ENCODE peak calls at places on chromosomes 7 and 10, in five cellular contexts. R is AG10803, B is fibroblast of the aortic adventitia, A is A549, H is gastrocnemius medialis. Z is an unnamed sample.

GRCh38 chr10:122990278-122990677 is 10.1 kb downstream of the PSTK start:
- DNase-seq in R (no peak), B (no peak), A (no peak), H (no peak), Z (no peak)

GRCh38 chr10:97454330-97455036 is 8.5 kb downstream of the ZDHHC16 start:
- DNase-seq in R (no peak), B (peak), A (no peak), H (no peak), Z (peak)

GRCh38 chr10:46304671-46305429 is 18.1 kb downstream of the ANTXRL start:
- DNase-seq in R (no peak), B (no peak), A (no peak), H (no peak), Z (no peak)

GRCh38 chr7:81625311-81625651 is 144.6 kb downstream of the HGF start:
- DNase-seq in R (no peak), B (no peak), A (no peak), H (no peak), Z (no peak)

GRCh38 chr10:43287056-43288007 is 20.5 kb upstream of the RASGEF1A start:
- DNase-seq in R (no peak), B (no peak), A (peak), H (no peak), Z (no peak)

GRCh38 chr10:96263684-96264083 is 7.7 kb downstream of the BLNK start:
- DNase-seq in R (no peak), B (no peak), A (no peak), H (no peak), Z (no peak)

GRCh38 chr7:106736508-106737201 is 75.7 kb upstream of the CCDC71L start:
- DNase-seq in R (peak), B (peak), A (peak), H (no peak), Z (peak)

GRCh38 chr7:104327963-104328307 is 468 bp upstream of the LHFPL3 start:
- DNase-seq in R (no peak), B (no peak), A (no peak), H (no peak), Z (no peak)

GRCh38 chr10:127899766-127900382 is 7.0 kb upstream of the PTPRE start:
- DNase-seq in R (no peak), B (no peak), A (no peak), H (no peak), Z (no peak)

GRCh38 chr10:3647074-3647473 is 137.9 kb downstream of the KLF6 start:
- DNase-seq in R (no peak), B (no peak), A (no peak), H (no peak), Z (no peak)

GRCh38 chr7:120955577-120956149 is 5.1 kb downstream of the ING3 start:
- DNase-seq in R (no peak), B (no peak), A (no peak), H (no peak), Z (no peak)

GRCh38 chr7:96563409-96563808 is 146.2 kb downstream of the SEM1 start:
- DNase-seq in R (no peak), B (no peak), A (no peak), H (no peak), Z (no peak)

GRCh38 chr10:22246680-22247391 is 29.0 kb upstream of the EBLN1 start:
- DNase-seq in R (peak), B (peak), A (peak), H (no peak), Z (peak)

GRCh38 chr7:34066968-34067367 is 161.6 kb downstream of the BMPER start:
- DNase-seq in R (no peak), B (no peak), A (no peak), H (no peak), Z (no peak)

GRCh38 chr7:22426463-22427121 is 69.6 kb upstream of the RAPGEF5 start:
- DNase-seq in R (no peak), B (no peak), A (no peak), H (no peak), Z (no peak)

GRCh38 chr7:150904342-150904909 is 52.1 kb downstream of the AOC1 start:
- DNase-seq in R (no peak), B (no peak), A (no peak), H (no peak), Z (no peak)

GRCh38 chr7:93092757-93093370 is 24.9 kb downstream of the SAMD9 start:
- DNase-seq in R (peak), B (peak), A (peak), H (no peak), Z (peak)

GRCh38 chr10:93813507-93814465 is 56.0 kb downstream of the LGI1 start:
- DNase-seq in R (peak), B (peak), A (peak), H (peak), Z (peak)

GRCh38 chr10:119251315-119251708 is 43.9 kb downstream of the GRK5 start:
- DNase-seq in R (peak), B (peak), A (no peak), H (no peak), Z (peak)

GRCh38 chr10:86107131-86107530 is 259.5 kb downstream of the GRID1 start:
- DNase-seq in R (no peak), B (no peak), A (no peak), H (no peak), Z (no peak)

GRCh38 chr7:143415696-143416095 is 7.0 kb upstream of the EPHA1 start:
- DNase-seq in R (no peak), B (peak), A (no peak), H (no peak), Z (no peak)

GRCh38 chr10:71065659-71066058 is 146.7 kb upstream of the UNC5B start:
- DNase-seq in R (no peak), B (no peak), A (peak), H (no peak), Z (no peak)

GRCh38 chr10:7351905-7352304 is 58.9 kb downstream of the SFMBT2 start:
- DNase-seq in R (no peak), B (no peak), A (no peak), H (no peak), Z (no peak)

GRCh38 chr10:113357688-113358306 is 195.1 kb upstream of the HABP2 start:
- DNase-seq in R (no peak), B (no peak), A (no peak), H (no peak), Z (no peak)

GRCh38 chr7:27082171-27082570 is 13.6 kb downstream of the HOXA1 start:
- DNase-seq in R (no peak), B (no peak), A (no peak), H (no peak), Z (no peak)

GRCh38 chr7:74039337-74039736 is 11.4 kb downstream of the ELN start:
- DNase-seq in R (no peak), B (no peak), A (no peak), H (peak), Z (no peak)

GRCh38 chr10:88949051-88949450 is 3.5 kb downstream of the ACTA2 start:
- DNase-seq in R (no peak), B (no peak), A (no peak), H (no peak), Z (no peak)

GRCh38 chr10:14751576-14752330 is 22.9 kb downstream of the FAM107B start:
- DNase-seq in R (peak), B (peak), A (no peak), H (peak), Z (peak)

GRCh38 chr7:55100172-55100961 is 81.5 kb downstream of the EGFR start:
- DNase-seq in R (no peak), B (peak), A (no peak), H (peak), Z (no peak)

GRCh38 chr10:119502618-119503155 is 39.8 kb downstream of the RGS10 start:
- DNase-seq in R (no peak), B (no peak), A (no peak), H (no peak), Z (no peak)

DNA sequence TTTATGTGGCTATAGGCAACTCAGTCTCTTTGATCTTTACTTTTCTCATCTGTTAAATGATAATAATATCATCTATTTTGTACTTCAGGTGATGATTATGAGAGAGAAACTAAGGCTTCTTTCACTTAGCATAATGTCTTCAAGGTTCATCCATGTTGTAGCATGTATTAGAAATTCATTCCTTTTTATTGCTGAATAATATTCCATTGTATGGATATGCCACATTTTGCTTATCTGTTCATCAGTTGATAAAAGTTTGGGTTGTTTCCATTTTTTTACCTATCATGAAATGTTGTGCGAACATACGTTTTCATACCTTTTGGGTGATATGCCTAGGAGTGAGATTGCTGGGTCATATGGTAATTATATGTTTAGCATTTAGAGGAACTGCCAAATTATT is 7.2 kb upstream of the CDK13 start:
- DNase-seq in R (no peak), B (no peak), A (no peak), H (no peak), Z (no peak)
- H3K4me3 ChIP-seq in R (no peak), B (no peak), A (no peak), H (no peak), Z (no peak)

GRCh38 chr10:29896053-29896452 is 163.3 kb downstream of the JCAD start:
- DNase-seq in R (peak), B (peak), A (no peak), H (no peak), Z (peak)

GRCh38 chr10:29897430-29897829 is 162.0 kb downstream of the JCAD start:
- DNase-seq in R (no peak), B (no peak), A (no peak), H (no peak), Z (no peak)

GRCh38 chr10:29897999-29898716 is 161.2 kb downstream of the JCAD start:
- DNase-seq in R (no peak), B (peak), A (no peak), H (no peak), Z (no peak)

GRCh38 chr10:29895436-29895835 is 163.9 kb downstream of the JCAD start:
- DNase-seq in R (peak), B (peak), A (no peak), H (peak), Z (peak)
- H3K4me3 ChIP-seq in R (peak), B (no peak), A (no peak), H (no peak), Z (no peak)

DNA sequence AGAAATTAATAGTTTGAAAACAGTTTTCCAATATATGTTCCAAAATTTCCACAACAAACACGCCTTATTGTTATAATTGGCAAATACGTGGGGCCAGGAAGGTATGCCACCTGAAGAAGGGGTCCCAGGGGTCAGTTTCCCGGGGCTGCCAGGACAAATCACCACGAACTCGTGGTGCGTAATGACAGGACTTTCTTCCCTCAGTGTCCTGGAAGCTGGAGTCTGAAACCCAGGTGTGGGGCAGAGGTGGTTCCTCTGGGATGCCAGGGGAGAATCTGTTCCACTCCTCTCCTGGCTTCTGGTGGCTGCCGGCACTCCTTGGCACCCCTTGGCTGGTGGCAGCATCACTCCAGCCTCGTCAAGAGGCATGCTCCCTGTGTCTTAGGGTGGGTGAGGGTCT is 56.7 kb downstream of the CHST15 start:
- DNase-seq in R (no peak), B (no peak), A (no peak), H (no peak), Z (no peak)
- H3K4me3 ChIP-seq in R (no peak), B (no peak), A (no peak), H (no peak), Z (no peak)

DNA sequence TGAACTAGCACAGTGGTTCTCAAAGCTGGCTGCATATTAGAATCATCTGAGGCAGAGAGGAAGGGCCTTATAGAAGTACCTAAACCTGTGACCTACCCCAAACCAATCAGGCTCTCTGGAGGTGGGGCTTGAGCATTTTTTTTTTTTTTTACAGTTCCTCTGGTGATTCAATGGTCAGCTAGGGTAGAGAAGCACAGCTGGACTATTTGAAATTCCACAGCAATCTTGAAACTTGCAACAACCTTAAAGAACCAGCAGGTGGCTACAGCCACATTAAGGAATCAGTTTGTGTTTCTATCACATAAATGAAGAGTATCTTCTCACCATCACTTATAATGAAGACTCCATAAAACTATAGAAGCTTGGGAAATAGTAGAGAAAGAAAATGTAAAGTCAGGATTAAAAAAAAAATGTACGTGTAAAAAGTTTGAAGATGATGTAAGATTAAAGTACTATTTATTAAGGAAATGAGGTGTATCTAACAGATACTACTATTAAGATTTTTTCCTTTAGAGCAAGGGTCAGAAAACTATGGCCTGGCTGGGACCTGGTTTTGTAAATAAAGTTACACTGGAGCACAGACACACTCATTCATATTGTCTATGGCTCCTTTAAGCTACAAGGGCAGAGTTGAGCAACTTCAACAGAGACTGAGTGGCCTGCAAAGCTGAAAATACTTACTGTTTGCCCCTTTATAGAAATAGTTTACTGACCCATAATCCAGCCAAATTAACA is 3.8 kb downstream of the RTKN2 start:
- DNase-seq in R (peak), B (peak), A (peak), H (no peak), Z (peak)
- H3K4me3 ChIP-seq in R (no peak), B (no peak), A (no peak), H (no peak), Z (no peak)